ENCODE peak calls at places on chromosomes 13 and 19, in five cellular contexts. F is tibial artery, A is psoas muscle, P is GM23248, X is lower lobe of right lung. M is an unnamed sample.

GRCh38 chr19:958967-959685 is 25.0 kb upstream of the WDR18 start:
- DNase-seq in F (no peak), A (no peak), P (peak; percentile 67), X (no peak), M (no peak)

GRCh38 chr13:109697936-109698335 is 88.4 kb downstream of the IRS2 start:
- DNase-seq in F (no peak), A (no peak), P (no peak), X (no peak), M (no peak)

GRCh38 chr13:74987124-74987690 is 494.8 kb downstream of the TBC1D4 start:
- DNase-seq in F (no peak), A (no peak), P (no peak), X (no peak), M (no peak)

GRCh38 chr13:35716186-35716585 is 239.7 kb upstream of the MAB21L1 start:
- DNase-seq in F (no peak), A (no peak), P (peak; percentile 56), X (no peak), M (no peak)

GRCh38 chr13:97757807-97758206 is 195.7 kb upstream of the IPO5 start:
- DNase-seq in F (peak; percentile 68), A (peak; percentile 19), P (no peak), X (no peak), M (peak; percentile 57)

GRCh38 chr13:41490616-41491015 is 33.3 kb downstream of the RGCC start:
- DNase-seq in F (no peak), A (no peak), P (no peak), X (no peak), M (peak; percentile 24)

GRCh38 chr13:109315481-109315880 is 470.9 kb downstream of the IRS2 start:
- DNase-seq in F (no peak), A (no peak), P (no peak), X (no peak), M (peak; percentile 57)

GRCh38 chr19:13619203-13619632 is 112.9 kb upstream of the CACNA1A start:
- DNase-seq in F (no peak), A (no peak), P (peak; percentile 82), X (no peak), M (no peak)

GRCh38 chr13:43785681-43786471 is 896 bp downstream of the ENOX1 start:
- DNase-seq in F (peak; percentile 66), A (peak; percentile 85), P (peak; percentile 76), X (peak; percentile 60), M (peak; percentile 95)

GRCh38 chr13:34671136-34671535 is 270.9 kb upstream of the NBEA start:
- DNase-seq in F (peak; percentile 40), A (peak; percentile 10), P (peak; percentile 12), X (no peak), M (no peak)

GRCh38 chr19:50909240-50910070 is 1.7 kb downstream of the KLK4 start:
- DNase-seq in F (no peak), A (peak; percentile 19), P (peak; percentile 58), X (peak; percentile 59), M (no peak)

GRCh38 chr13:62193919-62194318 is 778.3 kb upstream of the PCDH20 start:
- DNase-seq in F (no peak), A (no peak), P (no peak), X (no peak), M (no peak)

GRCh38 chr19:3516675-3517207 is 10.6 kb downstream of the FZR1 start:
- DNase-seq in F (no peak), A (no peak), P (no peak), X (no peak), M (no peak)

GRCh38 chr19:16894080-16894479 is 5.3 kb downstream of the F2RL3 start:
- DNase-seq in F (no peak), A (no peak), P (no peak), X (no peak), M (no peak)

GRCh38 chr19:35170359-35171061 is 16.0 kb downstream of the FXYD5 start:
- DNase-seq in F (no peak), A (no peak), P (no peak), X (no peak), M (no peak)

GRCh38 chr13:60012503-60012902 is 151.2 kb downstream of the DIAPH3 start:
- DNase-seq in F (no peak), A (no peak), P (no peak), X (no peak), M (no peak)

GRCh38 chr13:114248011-114248410 is 13.3 kb downstream of the CDC16 start:
- DNase-seq in F (no peak), A (no peak), P (peak; percentile 60), X (no peak), M (no peak)

GRCh38 chr19:51094696-51095279 is 12.1 kb upstream of the KLK14 start:
- DNase-seq in F (no peak), A (no peak), P (peak; percentile 25), X (peak; percentile 57), M (no peak)

GRCh38 chr19:49432141-49433073 is 7.2 kb downstream of the GFY start:
- DNase-seq in F (no peak), A (no peak), P (no peak), X (no peak), M (no peak)

GRCh38 chr13:37085656-37086055 is 19.8 kb downstream of the CSNK1A1L start:
- DNase-seq in F (no peak), A (no peak), P (no peak), X (no peak), M (no peak)

GRCh38 chr13:110685305-110685704 is 20.6 kb downstream of the CARS2 start:
- DNase-seq in F (no peak), A (no peak), P (no peak), X (no peak), M (no peak)

GRCh38 chr19:20102097-20102496 is 24.3 kb downstream of the ZNF90 start:
- DNase-seq in F (no peak), A (no peak), P (no peak), X (no peak), M (no peak)

GRCh38 chr19:20103091-20103501 is 25.3 kb downstream of the ZNF90 start:
- DNase-seq in F (no peak), A (no peak), P (no peak), X (no peak), M (no peak)

DNA sequence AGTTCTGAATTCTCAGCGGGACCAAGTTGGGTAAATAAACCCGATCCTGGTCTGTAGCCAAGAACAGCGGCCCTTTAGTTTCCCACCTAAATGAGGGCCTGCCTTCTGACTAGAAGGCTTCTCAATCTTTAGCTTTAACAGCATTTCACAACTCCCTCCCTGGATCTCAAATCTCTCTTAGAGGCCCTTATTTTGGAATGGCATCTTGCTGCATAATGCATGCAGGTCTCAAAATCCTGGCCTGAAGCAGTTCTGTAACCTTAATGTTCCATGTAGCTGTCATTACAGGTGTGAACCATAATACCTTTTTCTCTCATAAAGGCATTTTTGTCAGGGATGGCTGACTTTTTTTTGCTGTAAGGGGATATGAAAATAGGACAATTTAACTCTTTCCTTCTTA is 29.5 kb downstream of the ZNF90 start:
- DNase-seq in F (no peak), A (no peak), P (no peak), X (no peak), M (no peak)
- H3K9me3 ChIP-seq in F (no peaks in the 10 kb centered on the region), A (peaks cover 32% of the 10 kb centered on the region), P (no peaks in the 10 kb centered on the region), X (peaks cover 47% of the 10 kb centered on the region), M (peaks cover 34% of the 10 kb centered on the region)

GRCh38 chr19:37683520-37683919 is 28.3 kb upstream of the ZFP30 start:
- DNase-seq in F (no peak), A (no peak), P (no peak), X (no peak), M (no peak)
- H3K9me3 ChIP-seq in F (no peaks in the 10 kb centered on the region), A (peaks cover 52% of the 10 kb centered on the region), P (no peaks in the 10 kb centered on the region), X (peaks cover 41% of the 10 kb centered on the region), M (peaks cover 21% of the 10 kb centered on the region)

GRCh38 chr19:15850385-15850784 is 34.9 kb upstream of the OR10H1 start:
- DNase-seq in F (no peak), A (no peak), P (no peak), X (no peak), M (no peak)
- H3K9me3 ChIP-seq in F (no peaks in the 10 kb centered on the region), A (no peaks in the 10 kb centered on the region), P (no peaks in the 10 kb centered on the region), X (no peaks in the 10 kb centered on the region), M (peaks cover 6% of the 10 kb centered on the region)

DNA sequence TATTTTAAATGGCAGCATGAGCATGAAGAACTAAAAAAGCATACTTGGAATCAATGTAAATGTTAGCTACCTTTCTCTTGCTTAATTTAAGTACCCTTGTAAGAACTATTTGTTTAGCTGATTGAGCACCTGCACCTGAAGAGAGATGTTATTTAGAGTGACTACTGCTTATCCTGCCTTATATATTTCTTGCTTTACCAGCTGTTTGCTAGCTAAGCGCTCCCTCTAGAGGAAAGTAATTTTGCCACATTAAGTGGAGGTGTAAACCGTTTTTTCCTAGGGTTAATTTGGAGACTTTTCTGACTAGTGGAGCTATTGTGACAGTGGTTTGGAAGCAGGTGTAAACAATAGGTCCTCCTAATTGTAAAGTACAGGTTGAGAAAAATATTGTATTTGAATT is 19.4 kb upstream of the PSG2 start:
- DNase-seq in F (no peak), A (no peak), P (peak; percentile 29), X (no peak), M (no peak)
- H3K9me3 ChIP-seq in F (no peaks in the 10 kb centered on the region), A (no peaks in the 10 kb centered on the region), P (no peaks in the 10 kb centered on the region), X (peaks cover 10% of the 10 kb centered on the region), M (no peaks in the 10 kb centered on the region)

GRCh38 chr19:14997981-14998380 is 18.3 kb upstream of the SLC1A6 start:
- DNase-seq in F (no peak), A (no peak), P (no peak), X (no peak), M (no peak)
- H3K9me3 ChIP-seq in F (no peaks in the 10 kb centered on the region), A (no peaks in the 10 kb centered on the region), P (no peaks in the 10 kb centered on the region), X (no peaks in the 10 kb centered on the region), M (no peaks in the 10 kb centered on the region)